ENCODE peak calls at places on chromosomes 16 and 17, in five cellular contexts. M is psoas muscle, R is sigmoid colon, Y is heart right ventricle, D is OCI-LY7. S is an unnamed sample.

GRCh38 chr17:78706271-78706915 is 75.7 kb downstream of the CYTH1 start:
- DNase-seq in D (peak; percentile 78), Y (no peak), R (no peak), M (no peak), S (no peak)

GRCh38 chr16:106623-107324 is 28.7 kb downstream of the MPG start:
- DNase-seq in D (peak; percentile 81), M (no peak), Y (no peak), R (no peak), S (peak; percentile 59)

GRCh38 chr17:34493903-34494302 is 85.5 kb upstream of the TMEM132E start:
- DNase-seq in D (no peak), R (no peak), Y (no peak), M (no peak), S (no peak)

GRCh38 chr17:61335105-61335844 is 64.4 kb upstream of the TBX2 start:
- DNase-seq in M (no peak), D (no peak), Y (no peak), R (no peak), S (no peak)

GRCh38 chr17:38706625-38707298 is 1.7 kb downstream of the MLLT6 start:
- DNase-seq in Y (no peak), M (no peak), D (peak; percentile 40), R (no peak), S (no peak)

GRCh38 chr16:74936902-74937560 is 47.9 kb downstream of the WDR59 start:
- DNase-seq in M (no peak), R (no peak), D (no peak), Y (no peak), S (no peak)

GRCh38 chr16:80230328-80231117 is 310.3 kb upstream of the DYNLRB2 start:
- DNase-seq in Y (no peak), M (no peak), R (no peak), D (no peak), S (no peak)

GRCh38 chr16:86578056-86578455 is 293 bp upstream of the FOXL1 start:
- DNase-seq in D (no peak), M (no peak), R (no peak), Y (no peak), S (no peak)

GRCh38 chr16:58098207-58099096 is 30.7 kb downstream of the CFAP20 start:
- DNase-seq in M (no peak), Y (no peak), D (no peak), R (peak; percentile 54), S (no peak)

GRCh38 chr16:85316321-85316919 is 204.1 kb upstream of the CIBAR2 start:
- DNase-seq in M (peak; percentile 83), R (no peak), D (peak; percentile 73), Y (peak; percentile 63), S (peak; percentile 55)

GRCh38 chr17:80471922-80472321 is 4.5 kb downstream of the NPTX1 start:
- DNase-seq in D (no peak), Y (no peak), M (no peak), R (no peak), S (no peak)

GRCh38 chr16:3019594-3020246 is 448 bp upstream of the TNFRSF12A start:
- DNase-seq in D (no peak), Y (no peak), R (no peak), M (no peak), S (no peak)

GRCh38 chr16:19696961-19697360 is 21.1 kb downstream of the KNOP1 start:
- DNase-seq in D (no peak), R (no peak), Y (no peak), M (no peak), S (no peak)

GRCh38 chr17:39208893-39209292 is 8.8 kb downstream of the RPL19 start:
- DNase-seq in Y (no peak), M (peak; percentile 74), R (no peak), D (peak; percentile 98), S (no peak)

GRCh38 chr16:81879625-81880024 is 100.5 kb downstream of the PLCG2 start:
- DNase-seq in D (peak; percentile 46), R (no peak), M (no peak), Y (no peak), S (no peak)

GRCh38 chr17:65987988-65988387 is 203.9 kb downstream of the CEP112 start:
- DNase-seq in Y (no peak), R (no peak), D (peak; percentile 38), M (no peak), S (no peak)

GRCh38 chr16:28202147-28202746 is 9.5 kb downstream of the XPO6 start:
- DNase-seq in Y (no peak), R (no peak), M (no peak), D (no peak), S (no peak)

GRCh38 chr17:82372591-82373452 is 1.3 kb downstream of the UTS2R start:
- DNase-seq in D (no peak), Y (no peak), R (no peak), M (peak; percentile 35), S (no peak)

GRCh38 chr16:16992986-16993783 is 477.6 kb downstream of the XYLT1 start:
- DNase-seq in R (no peak), Y (no peak), D (peak; percentile 13), M (no peak), S (no peak)

GRCh38 chr17:33910200-33910857 is 344.8 kb upstream of the CCL2 start:
- DNase-seq in R (no peak), M (no peak), D (no peak), Y (no peak), S (no peak)

GRCh38 chr17:28641579-28641978 is 3.4 kb downstream of the BLTP2 start:
- DNase-seq in Y (no peak), M (no peak), R (no peak), D (no peak), S (no peak)

GRCh38 chr16:3804426-3805016 is 76.0 kb downstream of the CREBBP start:
- DNase-seq in R (no peak), M (no peak), Y (no peak), D (no peak), S (no peak)

GRCh38 chr17:34227707-34228106 is 27.4 kb upstream of the CCL2 start:
- DNase-seq in M (no peak), R (no peak), D (no peak), Y (no peak), S (peak; percentile 48)

GRCh38 chr17:7260151-7260550 is 2.1 kb downstream of the CLDN7 start:
- DNase-seq in D (no peak), M (no peak), Y (no peak), R (no peak), S (no peak)

DNA sequence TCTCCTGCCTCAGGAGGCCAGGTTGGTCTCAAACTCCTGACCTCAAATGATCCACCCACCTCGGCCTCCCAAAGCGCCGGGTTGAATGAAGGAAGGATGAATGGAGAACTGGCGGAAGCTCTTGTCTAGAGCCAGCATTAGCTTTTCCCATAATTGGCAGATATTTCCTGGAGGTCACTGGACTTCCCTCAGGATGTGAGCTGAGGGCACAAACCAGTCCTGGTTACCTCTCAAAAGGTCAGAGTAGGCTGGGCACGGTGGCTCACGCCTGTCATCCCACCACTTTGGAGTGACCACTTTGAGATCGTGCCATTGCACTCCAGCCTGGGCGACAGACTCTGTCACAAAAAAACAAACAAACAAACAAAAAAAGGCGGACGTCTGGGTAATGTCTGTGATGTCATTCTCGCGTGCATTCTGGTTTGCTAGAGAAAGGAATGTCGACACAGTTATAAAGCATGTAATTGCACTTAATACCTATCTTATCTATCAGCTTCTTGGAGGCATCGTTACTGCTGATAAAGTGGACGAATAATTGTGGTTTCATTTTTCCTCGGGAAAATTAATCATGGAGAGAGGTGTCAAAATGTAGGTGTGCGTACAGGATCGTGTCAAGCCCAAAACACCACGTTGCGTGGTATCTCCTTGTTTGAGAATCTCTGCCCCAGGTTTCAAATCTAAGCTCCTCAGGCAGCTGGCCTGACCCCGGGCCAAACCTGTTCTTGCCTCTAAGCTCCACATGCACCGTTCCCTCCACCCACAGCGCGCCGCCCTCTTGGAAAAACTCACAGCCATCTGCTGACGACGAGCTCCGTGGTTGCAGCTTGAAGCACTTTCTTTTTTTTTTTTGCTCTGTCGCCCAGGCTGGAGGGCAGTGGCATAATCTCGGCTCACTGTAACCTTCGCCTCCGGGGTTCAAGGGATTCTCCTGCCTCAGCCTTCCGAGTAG is 6.4 kb upstream of the CRK start:
- DNase-seq in Y (no peak), D (no peak), M (no peak), R (no peak), S (no peak)
- TF ChIP-seq CTCF in Y (no peak), D (no peak), M (no peak), R (no peak), S (no peak)

GRCh38 chr17:44778656-44779210 is 19.9 kb downstream of the ADAM11 start:
- DNase-seq in R (no peak), D (no peak), Y (no peak), M (no peak), S (no peak)
- H3K27ac ChIP-seq in R (peak overlapping the region; percentile 78), D (no peak overlapping the region), Y (peak overlapping the region; percentile 36), M (no peak overlapping the region), S (no peak overlapping the region)

GRCh38 chr16:1141201-1141600 is 11.7 kb upstream of the CACNA1H start:
- DNase-seq in Y (no peak), R (no peak), M (no peak), D (no peak), S (no peak)

GRCh38 chr16:1140582-1140981 is 12.3 kb upstream of the CACNA1H start:
- DNase-seq in Y (no peak), D (no peak), M (no peak), R (no peak), S (no peak)

GRCh38 chr16:1142911-1143310 is 10.0 kb upstream of the CACNA1H start:
- DNase-seq in Y (no peak), M (no peak), R (no peak), D (no peak), S (no peak)

GRCh38 chr16:1143761-1144450 is 9.0 kb upstream of the CACNA1H start:
- DNase-seq in M (no peak), Y (no peak), R (no peak), D (no peak), S (no peak)

DNA sequence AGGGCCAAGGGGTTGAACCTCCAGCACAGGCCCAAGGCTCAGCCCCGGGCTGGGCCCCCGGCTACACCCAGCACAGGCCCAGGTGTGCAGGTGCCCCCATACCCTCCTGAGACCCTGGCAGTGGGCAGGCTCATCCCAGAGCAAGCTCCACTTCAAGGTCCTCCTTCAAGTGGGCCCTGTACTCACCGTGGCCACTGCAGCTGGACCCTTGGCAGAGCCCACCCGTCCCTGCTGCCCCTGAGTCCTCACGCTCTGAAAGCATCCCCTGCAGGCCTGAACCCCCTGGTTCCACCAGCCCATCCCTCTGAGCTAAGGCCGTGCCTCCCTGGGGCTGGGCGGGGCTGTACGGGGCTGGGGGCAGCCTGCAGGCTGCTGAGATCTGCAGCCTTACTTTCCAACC is 11.2 kb upstream of the CACNA1H start:
- DNase-seq in R (no peak), Y (no peak), D (no peak), M (no peak), S (no peak)
- H3K36me3 ChIP-seq in R (no peaks in the 10 kb centered on the region), Y (no peaks in the 10 kb centered on the region), D (no peaks in the 10 kb centered on the region), M (no peaks in the 10 kb centered on the region), S (no peaks in the 10 kb centered on the region)

DNA sequence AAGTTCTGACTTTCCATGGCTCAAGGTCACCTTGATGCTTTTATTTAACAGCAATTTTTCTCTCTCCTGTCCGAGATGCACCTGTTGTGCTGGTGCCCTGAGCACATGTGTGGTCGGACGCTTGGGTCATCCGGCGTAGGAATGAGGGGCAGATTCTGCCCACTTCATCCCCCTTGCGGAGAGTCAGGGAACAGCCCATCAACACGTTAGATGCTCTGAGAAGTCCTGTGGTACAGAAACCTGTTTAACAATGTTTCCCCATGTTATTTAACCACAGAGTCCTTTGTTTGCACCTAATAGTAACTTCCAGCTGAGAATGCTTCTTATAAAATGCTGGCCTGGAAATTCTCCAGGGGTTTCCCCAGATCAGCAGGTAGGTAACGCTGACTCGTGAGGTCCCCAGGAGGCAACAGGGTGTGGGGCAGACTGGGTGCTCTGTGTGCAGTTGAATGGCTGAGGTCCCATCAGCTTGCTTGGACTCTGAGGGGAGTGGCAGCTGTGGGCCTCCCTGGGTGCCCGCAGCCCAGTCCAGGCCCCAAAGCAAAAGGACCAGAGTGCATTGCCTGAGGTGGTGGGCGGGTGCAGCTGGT is 17.8 kb downstream of the DOC2B start:
- DNase-seq in Y (no peak), D (no peak), R (no peak), M (no peak), S (no peak)
- TF ChIP-seq CTCF in Y (no peak), D (no peak), R (no peak), M (no peak), S (no peak)

GRCh38 chr17:64057701-64058263 is 37.3 kb upstream of the ICAM2 start:
- DNase-seq in Y (no peak), M (no peak), D (no peak), R (no peak), S (no peak)
- H3K27ac ChIP-seq in Y (no peak overlapping the region), M (no peak overlapping the region), D (no peak overlapping the region), R (no peak overlapping the region), S (no peak overlapping the region)